ENCODE peak calls at places on chromosomes 4 and X, in ten cellular contexts. One of them, this sample, is unnamed.

GRCh38 chr4:157978680-157979361 is 194.0 kb downstream of the GASK1B start:
- DNase-seq in GM12864: no peak
- DNase-seq in fibroblast of lung: peak; percentile 68
- DNase-seq in NCI-H2029: peak; percentile 40
- DNase-seq in NCI-H2081: peak; percentile 79
- DNase-seq in CD4-positive, alpha-beta memory T cell: peak; percentile 19
- DNase-seq in iPS DF 6.9: peak; percentile 29
- DNase-seq in hippocampal formation: peak; percentile 36
- DNase-seq in activated T-helper 2 cell treated with anti-CD3 and anti-CD28 coated beads, Interferon-gamma antibody, Interleukin-2, Interleukin-4, amounts not matched to agents 10 μg/mL and 5 μg/mL and 100 μg/mL, durations not matched to agents 14 hours and 24 hours and 36 hours: no peak
- DNase-seq in glomerular endothelial cell: no peak
- DNase-seq in this sample: peak; percentile 12

GRCh38 chr4:8205749-8206611 is 6.9 kb downstream of the SH3TC1 start:
- DNase-seq in glomerular endothelial cell: no peak
- DNase-seq in fibroblast of lung: no peak
- DNase-seq in iPS DF 6.9: no peak
- DNase-seq in hippocampal formation: no peak
- DNase-seq in NCI-H2081: peak; percentile 56
- DNase-seq in CD4-positive, alpha-beta memory T cell: no peak
- DNase-seq in NCI-H2029: peak; percentile 70
- DNase-seq in activated T-helper 2 cell treated with anti-CD3 and anti-CD28 coated beads, Interferon-gamma antibody, Interleukin-2, Interleukin-4, amounts not matched to agents 10 μg/mL and 5 μg/mL and 100 μg/mL, durations not matched to agents 14 hours and 24 hours and 36 hours: no peak
- DNase-seq in GM12864: no peak
- DNase-seq in this sample: no peak

GRCh38 chr4:17577660-17578481 is 873 bp downstream of the LAP3 start:
- DNase-seq in fibroblast of lung: peak; percentile 20
- DNase-seq in GM12864: no peak
- DNase-seq in glomerular endothelial cell: no peak
- DNase-seq in NCI-H2081: no peak
- DNase-seq in iPS DF 6.9: no peak
- DNase-seq in NCI-H2029: no peak
- DNase-seq in CD4-positive, alpha-beta memory T cell: peak; percentile 6
- DNase-seq in hippocampal formation: no peak
- DNase-seq in activated T-helper 2 cell treated with anti-CD3 and anti-CD28 coated beads, Interferon-gamma antibody, Interleukin-2, Interleukin-4, amounts not matched to agents 10 μg/mL and 5 μg/mL and 100 μg/mL, durations not matched to agents 14 hours and 24 hours and 36 hours: peak; percentile 16
- DNase-seq in this sample: peak; percentile 9

GRCh38 chr4:123248260-123248659 is 148.3 kb upstream of the SPRY1 start:
- DNase-seq in NCI-H2081: no peak
- DNase-seq in fibroblast of lung: no peak
- DNase-seq in hippocampal formation: no peak
- DNase-seq in GM12864: no peak
- DNase-seq in activated T-helper 2 cell treated with anti-CD3 and anti-CD28 coated beads, Interferon-gamma antibody, Interleukin-2, Interleukin-4, amounts not matched to agents 10 μg/mL and 5 μg/mL and 100 μg/mL, durations not matched to agents 14 hours and 24 hours and 36 hours: no peak
- DNase-seq in glomerular endothelial cell: no peak
- DNase-seq in CD4-positive, alpha-beta memory T cell: no peak
- DNase-seq in NCI-H2029: no peak
- DNase-seq in iPS DF 6.9: no peak
- DNase-seq in this sample: no peak

GRCh38 chr4:132642196-132642817 is 506.8 kb upstream of the PCDH10 start:
- DNase-seq in fibroblast of lung: peak; percentile 33
- DNase-seq in NCI-H2029: peak; percentile 17
- DNase-seq in GM12864: no peak
- DNase-seq in hippocampal formation: no peak
- DNase-seq in NCI-H2081: peak; percentile 23
- DNase-seq in CD4-positive, alpha-beta memory T cell: no peak
- DNase-seq in glomerular endothelial cell: peak; percentile 39
- DNase-seq in activated T-helper 2 cell treated with anti-CD3 and anti-CD28 coated beads, Interferon-gamma antibody, Interleukin-2, Interleukin-4, amounts not matched to agents 10 μg/mL and 5 μg/mL and 100 μg/mL, durations not matched to agents 14 hours and 24 hours and 36 hours: no peak
- DNase-seq in iPS DF 6.9: peak; percentile 61
- DNase-seq in this sample: no peak

GRCh38 chrX:2665387-2666304 is 25.4 kb upstream of the CD99 start:
- DNase-seq in NCI-H2029: no peak
- DNase-seq in activated T-helper 2 cell treated with anti-CD3 and anti-CD28 coated beads, Interferon-gamma antibody, Interleukin-2, Interleukin-4, amounts not matched to agents 10 μg/mL and 5 μg/mL and 100 μg/mL, durations not matched to agents 14 hours and 24 hours and 36 hours: no peak
- DNase-seq in GM12864: no peak
- DNase-seq in hippocampal formation: no peak
- DNase-seq in NCI-H2081: no peak
- DNase-seq in iPS DF 6.9: no peak
- DNase-seq in fibroblast of lung: no peak
- DNase-seq in CD4-positive, alpha-beta memory T cell: no peak
- DNase-seq in glomerular endothelial cell: no peak
- DNase-seq in this sample: no peak

GRCh38 chrX:43973249-43973672 is at the start of gene NDP:
- DNase-seq in fibroblast of lung: peak; percentile 13
- DNase-seq in GM12864: no peak
- DNase-seq in iPS DF 6.9: no peak
- DNase-seq in NCI-H2081: no peak
- DNase-seq in CD4-positive, alpha-beta memory T cell: no peak
- DNase-seq in NCI-H2029: no peak
- DNase-seq in hippocampal formation: peak; percentile 49
- DNase-seq in glomerular endothelial cell: no peak
- DNase-seq in activated T-helper 2 cell treated with anti-CD3 and anti-CD28 coated beads, Interferon-gamma antibody, Interleukin-2, Interleukin-4, amounts not matched to agents 10 μg/mL and 5 μg/mL and 100 μg/mL, durations not matched to agents 14 hours and 24 hours and 36 hours: no peak
- DNase-seq in this sample: no peak

GRCh38 chr4:138890921-138891570 is 124.5 kb upstream of the NOCT start:
- DNase-seq in NCI-H2081: peak; percentile 82
- DNase-seq in iPS DF 6.9: no peak
- DNase-seq in activated T-helper 2 cell treated with anti-CD3 and anti-CD28 coated beads, Interferon-gamma antibody, Interleukin-2, Interleukin-4, amounts not matched to agents 10 μg/mL and 5 μg/mL and 100 μg/mL, durations not matched to agents 14 hours and 24 hours and 36 hours: no peak
- DNase-seq in CD4-positive, alpha-beta memory T cell: no peak
- DNase-seq in fibroblast of lung: no peak
- DNase-seq in GM12864: no peak
- DNase-seq in hippocampal formation: no peak
- DNase-seq in glomerular endothelial cell: no peak
- DNase-seq in NCI-H2029: peak; percentile 53
- DNase-seq in this sample: no peak

GRCh38 chr4:86036729-86037128 is 323.1 kb downstream of the MAPK10 start:
- DNase-seq in activated T-helper 2 cell treated with anti-CD3 and anti-CD28 coated beads, Interferon-gamma antibody, Interleukin-2, Interleukin-4, amounts not matched to agents 10 μg/mL and 5 μg/mL and 100 μg/mL, durations not matched to agents 14 hours and 24 hours and 36 hours: no peak
- DNase-seq in iPS DF 6.9: no peak
- DNase-seq in glomerular endothelial cell: peak; percentile 60
- DNase-seq in hippocampal formation: no peak
- DNase-seq in CD4-positive, alpha-beta memory T cell: no peak
- DNase-seq in NCI-H2029: peak; percentile 80
- DNase-seq in NCI-H2081: no peak
- DNase-seq in fibroblast of lung: peak; percentile 83
- DNase-seq in GM12864: no peak
- DNase-seq in this sample: no peak

GRCh38 chrX:14922437-14922836 is 49.2 kb downstream of the MOSPD2 start:
- DNase-seq in fibroblast of lung: peak; percentile 94
- DNase-seq in GM12864: no peak
- DNase-seq in CD4-positive, alpha-beta memory T cell: no peak
- DNase-seq in NCI-H2029: no peak
- DNase-seq in glomerular endothelial cell: no peak
- DNase-seq in NCI-H2081: no peak
- DNase-seq in iPS DF 6.9: no peak
- DNase-seq in hippocampal formation: no peak
- DNase-seq in activated T-helper 2 cell treated with anti-CD3 and anti-CD28 coated beads, Interferon-gamma antibody, Interleukin-2, Interleukin-4, amounts not matched to agents 10 μg/mL and 5 μg/mL and 100 μg/mL, durations not matched to agents 14 hours and 24 hours and 36 hours: no peak
- DNase-seq in this sample: no peak

GRCh38 chr4:119300072-119300387 is 21.9 kb downstream of the FABP2 start:
- DNase-seq in activated T-helper 2 cell treated with anti-CD3 and anti-CD28 coated beads, Interferon-gamma antibody, Interleukin-2, Interleukin-4, amounts not matched to agents 10 μg/mL and 5 μg/mL and 100 μg/mL, durations not matched to agents 14 hours and 24 hours and 36 hours: no peak
- DNase-seq in fibroblast of lung: peak; percentile 65
- DNase-seq in glomerular endothelial cell: no peak
- DNase-seq in NCI-H2081: no peak
- DNase-seq in GM12864: no peak
- DNase-seq in hippocampal formation: no peak
- DNase-seq in iPS DF 6.9: no peak
- DNase-seq in CD4-positive, alpha-beta memory T cell: no peak
- DNase-seq in NCI-H2029: no peak
- DNase-seq in this sample: no peak

GRCh38 chr4:141140271-141141205 is 7.3 kb upstream of the RNF150 start:
- DNase-seq in hippocampal formation: no peak
- DNase-seq in CD4-positive, alpha-beta memory T cell: no peak
- DNase-seq in NCI-H2029: no peak
- DNase-seq in iPS DF 6.9: no peak
- DNase-seq in fibroblast of lung: peak; percentile 48
- DNase-seq in glomerular endothelial cell: no peak
- DNase-seq in activated T-helper 2 cell treated with anti-CD3 and anti-CD28 coated beads, Interferon-gamma antibody, Interleukin-2, Interleukin-4, amounts not matched to agents 10 μg/mL and 5 μg/mL and 100 μg/mL, durations not matched to agents 14 hours and 24 hours and 36 hours: no peak
- DNase-seq in GM12864: no peak
- DNase-seq in NCI-H2081: peak; percentile 51
- DNase-seq in this sample: no peak

GRCh38 chr4:6342530-6343293 is 73.1 kb downstream of the WFS1 start:
- DNase-seq in CD4-positive, alpha-beta memory T cell: no peak
- DNase-seq in iPS DF 6.9: no peak
- DNase-seq in GM12864: no peak
- DNase-seq in glomerular endothelial cell: no peak
- DNase-seq in hippocampal formation: peak; percentile 21
- DNase-seq in NCI-H2081: peak; percentile 60
- DNase-seq in activated T-helper 2 cell treated with anti-CD3 and anti-CD28 coated beads, Interferon-gamma antibody, Interleukin-2, Interleukin-4, amounts not matched to agents 10 μg/mL and 5 μg/mL and 100 μg/mL, durations not matched to agents 14 hours and 24 hours and 36 hours: no peak
- DNase-seq in fibroblast of lung: peak; percentile 14
- DNase-seq in NCI-H2029: peak; percentile 77
- DNase-seq in this sample: no peak

GRCh38 chr4:119493419-119493818 is 135.2 kb downstream of the PDE5A start:
- DNase-seq in hippocampal formation: no peak
- DNase-seq in GM12864: no peak
- DNase-seq in glomerular endothelial cell: no peak
- DNase-seq in NCI-H2081: no peak
- DNase-seq in activated T-helper 2 cell treated with anti-CD3 and anti-CD28 coated beads, Interferon-gamma antibody, Interleukin-2, Interleukin-4, amounts not matched to agents 10 μg/mL and 5 μg/mL and 100 μg/mL, durations not matched to agents 14 hours and 24 hours and 36 hours: no peak
- DNase-seq in fibroblast of lung: no peak
- DNase-seq in CD4-positive, alpha-beta memory T cell: no peak
- DNase-seq in iPS DF 6.9: no peak
- DNase-seq in NCI-H2029: no peak
- DNase-seq in this sample: no peak

GRCh38 chr4:108427946-108428345 is 192.4 kb upstream of the RPL34 start:
- DNase-seq in NCI-H2029: no peak
- DNase-seq in GM12864: no peak
- DNase-seq in hippocampal formation: no peak
- DNase-seq in fibroblast of lung: no peak
- DNase-seq in glomerular endothelial cell: no peak
- DNase-seq in NCI-H2081: no peak
- DNase-seq in activated T-helper 2 cell treated with anti-CD3 and anti-CD28 coated beads, Interferon-gamma antibody, Interleukin-2, Interleukin-4, amounts not matched to agents 10 μg/mL and 5 μg/mL and 100 μg/mL, durations not matched to agents 14 hours and 24 hours and 36 hours: no peak
- DNase-seq in iPS DF 6.9: no peak
- DNase-seq in CD4-positive, alpha-beta memory T cell: no peak
- DNase-seq in this sample: no peak

GRCh38 chrX:56797966-56798711 is 69.1 kb downstream of the NBDY start:
- DNase-seq in CD4-positive, alpha-beta memory T cell: no peak
- DNase-seq in NCI-H2029: peak; percentile 22
- DNase-seq in fibroblast of lung: peak; percentile 51
- DNase-seq in NCI-H2081: no peak
- DNase-seq in glomerular endothelial cell: no peak
- DNase-seq in activated T-helper 2 cell treated with anti-CD3 and anti-CD28 coated beads, Interferon-gamma antibody, Interleukin-2, Interleukin-4, amounts not matched to agents 10 μg/mL and 5 μg/mL and 100 μg/mL, durations not matched to agents 14 hours and 24 hours and 36 hours: peak; percentile 3
- DNase-seq in GM12864: no peak
- DNase-seq in iPS DF 6.9: no peak
- DNase-seq in hippocampal formation: no peak
- DNase-seq in this sample: no peak

GRCh38 chr4:1711055-1711905 is 839 bp downstream of the SLBP start:
- DNase-seq in glomerular endothelial cell: no peak
- DNase-seq in iPS DF 6.9: no peak
- DNase-seq in NCI-H2081: no peak
- DNase-seq in fibroblast of lung: peak; percentile 59
- DNase-seq in NCI-H2029: no peak
- DNase-seq in hippocampal formation: peak; percentile 23
- DNase-seq in CD4-positive, alpha-beta memory T cell: no peak
- DNase-seq in GM12864: no peak
- DNase-seq in activated T-helper 2 cell treated with anti-CD3 and anti-CD28 coated beads, Interferon-gamma antibody, Interleukin-2, Interleukin-4, amounts not matched to agents 10 μg/mL and 5 μg/mL and 100 μg/mL, durations not matched to agents 14 hours and 24 hours and 36 hours: no peak
- DNase-seq in this sample: no peak

GRCh38 chr4:8615366-8615765 is 22.8 kb downstream of the CPZ start:
- DNase-seq in hippocampal formation: no peak
- DNase-seq in glomerular endothelial cell: no peak
- DNase-seq in NCI-H2081: no peak
- DNase-seq in NCI-H2029: no peak
- DNase-seq in GM12864: no peak
- DNase-seq in activated T-helper 2 cell treated with anti-CD3 and anti-CD28 coated beads, Interferon-gamma antibody, Interleukin-2, Interleukin-4, amounts not matched to agents 10 μg/mL and 5 μg/mL and 100 μg/mL, durations not matched to agents 14 hours and 24 hours and 36 hours: no peak
- DNase-seq in CD4-positive, alpha-beta memory T cell: no peak
- DNase-seq in iPS DF 6.9: no peak
- DNase-seq in fibroblast of lung: no peak
- DNase-seq in this sample: no peak

GRCh38 chr4:174256277-174256713 is 27.2 kb downstream of the FBXO8 start:
- DNase-seq in iPS DF 6.9: no peak
- DNase-seq in hippocampal formation: no peak
- DNase-seq in activated T-helper 2 cell treated with anti-CD3 and anti-CD28 coated beads, Interferon-gamma antibody, Interleukin-2, Interleukin-4, amounts not matched to agents 10 μg/mL and 5 μg/mL and 100 μg/mL, durations not matched to agents 14 hours and 24 hours and 36 hours: no peak
- DNase-seq in glomerular endothelial cell: no peak
- DNase-seq in NCI-H2029: no peak
- DNase-seq in GM12864: no peak
- DNase-seq in CD4-positive, alpha-beta memory T cell: no peak
- DNase-seq in fibroblast of lung: peak; percentile 70
- DNase-seq in NCI-H2081: no peak
- DNase-seq in this sample: no peak

GRCh38 chrX:45783002-45783401 is 582.3 kb upstream of the DIPK2B start:
- DNase-seq in CD4-positive, alpha-beta memory T cell: no peak
- DNase-seq in activated T-helper 2 cell treated with anti-CD3 and anti-CD28 coated beads, Interferon-gamma antibody, Interleukin-2, Interleukin-4, amounts not matched to agents 10 μg/mL and 5 μg/mL and 100 μg/mL, durations not matched to agents 14 hours and 24 hours and 36 hours: no peak
- DNase-seq in glomerular endothelial cell: no peak
- DNase-seq in NCI-H2029: no peak
- DNase-seq in hippocampal formation: no peak
- DNase-seq in NCI-H2081: no peak
- DNase-seq in GM12864: no peak
- DNase-seq in fibroblast of lung: no peak
- DNase-seq in iPS DF 6.9: no peak
- DNase-seq in this sample: no peak

GRCh38 chrX:121160987-121161386 is 113.6 kb downstream of the GLUD2 start:
- DNase-seq in CD4-positive, alpha-beta memory T cell: no peak
- DNase-seq in hippocampal formation: no peak
- DNase-seq in NCI-H2029: no peak
- DNase-seq in activated T-helper 2 cell treated with anti-CD3 and anti-CD28 coated beads, Interferon-gamma antibody, Interleukin-2, Interleukin-4, amounts not matched to agents 10 μg/mL and 5 μg/mL and 100 μg/mL, durations not matched to agents 14 hours and 24 hours and 36 hours: no peak
- DNase-seq in iPS DF 6.9: no peak
- DNase-seq in glomerular endothelial cell: no peak
- DNase-seq in GM12864: peak; percentile 34
- DNase-seq in NCI-H2081: no peak
- DNase-seq in fibroblast of lung: peak; percentile 31
- DNase-seq in this sample: no peak

GRCh38 chr4:140137654-140138053 is 16.3 kb downstream of the MAML3 start:
- DNase-seq in NCI-H2029: no peak
- DNase-seq in NCI-H2081: no peak
- DNase-seq in CD4-positive, alpha-beta memory T cell: no peak
- DNase-seq in iPS DF 6.9: no peak
- DNase-seq in activated T-helper 2 cell treated with anti-CD3 and anti-CD28 coated beads, Interferon-gamma antibody, Interleukin-2, Interleukin-4, amounts not matched to agents 10 μg/mL and 5 μg/mL and 100 μg/mL, durations not matched to agents 14 hours and 24 hours and 36 hours: no peak
- DNase-seq in fibroblast of lung: peak; percentile 82
- DNase-seq in GM12864: no peak
- DNase-seq in hippocampal formation: no peak
- DNase-seq in glomerular endothelial cell: no peak
- DNase-seq in this sample: no peak

GRCh38 chrX:138856881-138857280 is 145.4 kb upstream of the FGF13 start:
- DNase-seq in fibroblast of lung: peak; percentile 63
- DNase-seq in GM12864: no peak
- DNase-seq in activated T-helper 2 cell treated with anti-CD3 and anti-CD28 coated beads, Interferon-gamma antibody, Interleukin-2, Interleukin-4, amounts not matched to agents 10 μg/mL and 5 μg/mL and 100 μg/mL, durations not matched to agents 14 hours and 24 hours and 36 hours: no peak
- DNase-seq in hippocampal formation: no peak
- DNase-seq in NCI-H2081: no peak
- DNase-seq in CD4-positive, alpha-beta memory T cell: no peak
- DNase-seq in glomerular endothelial cell: no peak
- DNase-seq in iPS DF 6.9: no peak
- DNase-seq in NCI-H2029: no peak
- DNase-seq in this sample: no peak

GRCh38 chrX:124342174-124342867 is 4.0 kb upstream of the SH2D1A start:
- DNase-seq in activated T-helper 2 cell treated with anti-CD3 and anti-CD28 coated beads, Interferon-gamma antibody, Interleukin-2, Interleukin-4, amounts not matched to agents 10 μg/mL and 5 μg/mL and 100 μg/mL, durations not matched to agents 14 hours and 24 hours and 36 hours: no peak
- DNase-seq in NCI-H2029: no peak
- DNase-seq in hippocampal formation: no peak
- DNase-seq in GM12864: no peak
- DNase-seq in CD4-positive, alpha-beta memory T cell: no peak
- DNase-seq in NCI-H2081: no peak
- DNase-seq in fibroblast of lung: no peak
- DNase-seq in iPS DF 6.9: no peak
- DNase-seq in glomerular endothelial cell: no peak
- DNase-seq in this sample: no peak

GRCh38 chrX:140502491-140503229 is 2.2 kb downstream of the SOX3 start:
- DNase-seq in CD4-positive, alpha-beta memory T cell: no peak
- DNase-seq in NCI-H2081: no peak
- DNase-seq in hippocampal formation: no peak
- DNase-seq in iPS DF 6.9: no peak
- DNase-seq in glomerular endothelial cell: no peak
- DNase-seq in activated T-helper 2 cell treated with anti-CD3 and anti-CD28 coated beads, Interferon-gamma antibody, Interleukin-2, Interleukin-4, amounts not matched to agents 10 μg/mL and 5 μg/mL and 100 μg/mL, durations not matched to agents 14 hours and 24 hours and 36 hours: no peak
- DNase-seq in NCI-H2029: no peak
- DNase-seq in fibroblast of lung: no peak
- DNase-seq in GM12864: no peak
- DNase-seq in this sample: no peak

GRCh38 chr4:37244583-37245390 is at the start of gene NWD2:
- DNase-seq in GM12864: no peak
- DNase-seq in CD4-positive, alpha-beta memory T cell: no peak
- DNase-seq in activated T-helper 2 cell treated with anti-CD3 and anti-CD28 coated beads, Interferon-gamma antibody, Interleukin-2, Interleukin-4, amounts not matched to agents 10 μg/mL and 5 μg/mL and 100 μg/mL, durations not matched to agents 14 hours and 24 hours and 36 hours: no peak
- DNase-seq in NCI-H2081: no peak
- DNase-seq in glomerular endothelial cell: no peak
- DNase-seq in NCI-H2029: no peak
- DNase-seq in fibroblast of lung: peak; percentile 12
- DNase-seq in iPS DF 6.9: no peak
- DNase-seq in hippocampal formation: no peak
- DNase-seq in this sample: no peak

GRCh38 chr4:149645790-149646189 is 169.9 kb downstream of the IQCM start:
- DNase-seq in NCI-H2081: no peak
- DNase-seq in activated T-helper 2 cell treated with anti-CD3 and anti-CD28 coated beads, Interferon-gamma antibody, Interleukin-2, Interleukin-4, amounts not matched to agents 10 μg/mL and 5 μg/mL and 100 μg/mL, durations not matched to agents 14 hours and 24 hours and 36 hours: no peak
- DNase-seq in glomerular endothelial cell: no peak
- DNase-seq in GM12864: no peak
- DNase-seq in hippocampal formation: no peak
- DNase-seq in NCI-H2029: no peak
- DNase-seq in iPS DF 6.9: peak; percentile 37
- DNase-seq in fibroblast of lung: no peak
- DNase-seq in CD4-positive, alpha-beta memory T cell: no peak
- DNase-seq in this sample: no peak

GRCh38 chr4:11748169-11748872 is 319.6 kb upstream of the HS3ST1 start:
- DNase-seq in glomerular endothelial cell: peak; percentile 83
- DNase-seq in NCI-H2029: no peak
- DNase-seq in fibroblast of lung: peak; percentile 89
- DNase-seq in hippocampal formation: no peak
- DNase-seq in GM12864: no peak
- DNase-seq in iPS DF 6.9: no peak
- DNase-seq in activated T-helper 2 cell treated with anti-CD3 and anti-CD28 coated beads, Interferon-gamma antibody, Interleukin-2, Interleukin-4, amounts not matched to agents 10 μg/mL and 5 μg/mL and 100 μg/mL, durations not matched to agents 14 hours and 24 hours and 36 hours: no peak
- DNase-seq in NCI-H2081: peak; percentile 22
- DNase-seq in CD4-positive, alpha-beta memory T cell: no peak
- DNase-seq in this sample: no peak

This sample was measured in central memory CD4-positive, alpha-beta T cell.